ENCODE peak calls at places on chromosomes 7 and 10, in eight cellular contexts. B is NCI-H1105 treated with DMSO at 0.1 percent for 48 hours; U is activated naive CD4-positive, alpha-beta T cell treated with Interleukin-2 at 50 U/mL for 16 hours; Q is stimulated activated CD4-positive, alpha-beta T cell treated with anti-CD3 and anti-CD28 coated beads, Interleukin-2, amount 100 ng/mL, for 48 hours; E is NCI-H2081; A is NCI-H774; N is amniotic stem cell; X is CD4-positive, alpha-beta T cell. V is an unnamed sample.

GRCh38 chr7:94941844-94942632 is 34.6 kb downstream of the PPP1R9A start:
- DNase-seq in X (no peak), Q (no peak), N (no peak), A (no peak), B (no peak), U (no peak), E (no peak), V (no peak)

GRCh38 chr7:108086962-108087361 is 43.2 kb downstream of the LAMB4 start:
- DNase-seq in N (no peak), U (no peak), A (no peak), Q (no peak), X (no peak), E (no peak), B (no peak), V (peak)

GRCh38 chr7:72577107-72577506 is 165.0 kb upstream of the CALN1 start:
- DNase-seq in B (no peak), X (no peak), E (no peak), N (no peak), A (no peak), Q (no peak), U (no peak), V (no peak)

GRCh38 chr7:49397750-49398149 is 375.7 kb upstream of the VWC2 start:
- DNase-seq in E (no peak), N (no peak), A (no peak), X (no peak), U (no peak), B (no peak), Q (no peak), V (no peak)

GRCh38 chr10:47027812-47028260 is 116.6 kb downstream of the PTPN20 start:
- DNase-seq in U (no peak), B (no peak), N (no peak), Q (no peak), A (no peak), E (no peak), X (no peak), V (no peak)

GRCh38 chr7:110336423-110336822 is 754.5 kb upstream of the LRRN3 start:
- DNase-seq in A (no peak), U (no peak), B (no peak), N (no peak), E (no peak), Q (no peak), X (no peak), V (no peak)

GRCh38 chr7:77353911-77354310 is 62.2 kb downstream of the GSAP start:
- DNase-seq in X (no peak), Q (no peak), U (no peak), B (no peak), A (no peak), E (no peak), N (no peak), V (no peak)

GRCh38 chr7:33789871-33790270 is 115.5 kb upstream of the BMPER start:
- DNase-seq in Q (no peak), E (no peak), X (no peak), N (no peak), A (no peak), B (no peak), U (no peak), V (no peak)

GRCh38 chr7:33107136-33108066 is 1.8 kb downstream of the RP9 start:
- DNase-seq in B (peak), E (peak), N (peak), X (peak), U (no peak), A (no peak), Q (peak), V (peak)

GRCh38 chr10:6055929-6056328 is 6.2 kb downstream of the IL2RA start:
- DNase-seq in N (no peak), E (no peak), X (no peak), U (no peak), Q (no peak), A (no peak), B (no peak), V (no peak)

V was measured in fibroblast of lung.